ENCODE peak calls at places on chromosomes 7 and 10, in six cellular contexts. Q is EL; V is endothelial cell; P is naive thymus-derived CD8-positive, alpha-beta T cell; E is iPS-NIHi11; I is activated CD8-positive, alpha-beta memory T cell treated with anti-CD3 and anti-CD28 coated beads for 24 hours. A is an unnamed sample.

GRCh38 chr10:90738885-90739284 is 119.0 kb downstream of the HTR7 start:
- DNase-seq in E (no peak), I (no peak), V (no peak), Q (no peak), P (no peak), A (no peak)

GRCh38 chr10:72466018-72466417 is 111.3 kb upstream of the DNAJB12 start:
- DNase-seq in V (no peak), P (no peak), Q (no peak), I (no peak), E (no peak), A (no peak)

GRCh38 chr10:57979986-57980385 is 287.7 kb downstream of the IPMK start:
- DNase-seq in V (no peak), Q (no peak), I (no peak), E (no peak), P (no peak), A (no peak)

GRCh38 chr10:103709341-103709920 is 145.9 kb downstream of the SH3PXD2A start:
- DNase-seq in V (no peak), E (no peak), Q (peak), P (no peak), I (no peak), A (peak)

GRCh38 chr7:139968931-139969330 is 93.8 kb downstream of the PARP12 start:
- DNase-seq in I (no peak), E (no peak), P (no peak), Q (no peak), V (no peak), A (no peak)

GRCh38 chr7:25988640-25989039 is 163.4 kb upstream of the NFE2L3 start:
- DNase-seq in V (no peak), Q (no peak), I (no peak), P (no peak), E (no peak), A (no peak)

GRCh38 chr7:82521906-82522445 is 78.4 kb upstream of the CACNA2D1 start:
- DNase-seq in E (no peak), V (no peak), I (no peak), Q (no peak), P (no peak), A (no peak)

GRCh38 chr7:3065724-3066143 is 22.1 kb upstream of the CARD11 start:
- DNase-seq in I (peak), E (peak), P (peak), V (peak), Q (no peak), A (peak)

A was measured in myocyte.